ENCODE peak calls at places on chromosome 22, in four cellular contexts. R is psoas muscle, V is cardiac fibroblast, N is stomach. P is an unnamed sample.

GRCh38 chr22:26893034-26893710 is 235.8 kb downstream of the MIAT start:
- DNase-seq in R (no peak), V (no peak), N (no peak), P (no peak)

GRCh38 chr22:23769321-23769965 is 1.7 kb upstream of the CHCHD10 start:
- DNase-seq in R (no peak), V (no peak), N (no peak), P (no peak)

GRCh38 chr22:29073618-29074275 is 912 bp downstream of the KREMEN1 start:
- DNase-seq in R (peak), V (no peak), N (peak), P (peak)

GRCh38 chr22:27669798-27670599 is 131.6 kb downstream of the MN1 start:
- DNase-seq in R (no peak), V (peak), N (no peak), P (no peak)

GRCh38 chr22:27846248-27846760 is 44.7 kb upstream of the MN1 start:
- DNase-seq in R (no peak), V (no peak), N (no peak), P (no peak)

GRCh38 chr22:22745225-22746060 is 101.0 kb downstream of the GGTLC2 start:
- DNase-seq in R (no peak), V (peak), N (peak), P (no peak)

GRCh38 chr22:17994424-17995108 is 29.8 kb downstream of the MICAL3 start:
- DNase-seq in R (no peak), V (no peak), N (no peak), P (no peak)

GRCh38 chr22:20124083-20124787 is 7.2 kb upstream of the TRMT2A start:
- DNase-seq in R (no peak), V (no peak), N (no peak), P (no peak)

GRCh38 chr22:29259253-29259899 is 8.4 kb downstream of the RHBDD3 start:
- DNase-seq in R (no peak), V (no peak), N (no peak), P (no peak)

GRCh38 chr22:37259540-37260029 is 15.5 kb upstream of the RAC2 start:
- DNase-seq in R (no peak), V (peak), N (no peak), P (peak)

GRCh38 chr22:35842954-35843353 is 125.3 kb downstream of the APOL5 start:
- DNase-seq in R (no peak), V (peak), N (no peak), P (peak)

GRCh38 chr22:23401910-23402274 is 178.2 kb downstream of the IGLL1 start:
- DNase-seq in R (peak), V (no peak), N (no peak), P (no peak)

GRCh38 chr22:17117400-17117799 is 3.8 kb downstream of the TMEM121B start:
- DNase-seq in R (no peak), V (no peak), N (no peak), P (no peak)

DNA sequence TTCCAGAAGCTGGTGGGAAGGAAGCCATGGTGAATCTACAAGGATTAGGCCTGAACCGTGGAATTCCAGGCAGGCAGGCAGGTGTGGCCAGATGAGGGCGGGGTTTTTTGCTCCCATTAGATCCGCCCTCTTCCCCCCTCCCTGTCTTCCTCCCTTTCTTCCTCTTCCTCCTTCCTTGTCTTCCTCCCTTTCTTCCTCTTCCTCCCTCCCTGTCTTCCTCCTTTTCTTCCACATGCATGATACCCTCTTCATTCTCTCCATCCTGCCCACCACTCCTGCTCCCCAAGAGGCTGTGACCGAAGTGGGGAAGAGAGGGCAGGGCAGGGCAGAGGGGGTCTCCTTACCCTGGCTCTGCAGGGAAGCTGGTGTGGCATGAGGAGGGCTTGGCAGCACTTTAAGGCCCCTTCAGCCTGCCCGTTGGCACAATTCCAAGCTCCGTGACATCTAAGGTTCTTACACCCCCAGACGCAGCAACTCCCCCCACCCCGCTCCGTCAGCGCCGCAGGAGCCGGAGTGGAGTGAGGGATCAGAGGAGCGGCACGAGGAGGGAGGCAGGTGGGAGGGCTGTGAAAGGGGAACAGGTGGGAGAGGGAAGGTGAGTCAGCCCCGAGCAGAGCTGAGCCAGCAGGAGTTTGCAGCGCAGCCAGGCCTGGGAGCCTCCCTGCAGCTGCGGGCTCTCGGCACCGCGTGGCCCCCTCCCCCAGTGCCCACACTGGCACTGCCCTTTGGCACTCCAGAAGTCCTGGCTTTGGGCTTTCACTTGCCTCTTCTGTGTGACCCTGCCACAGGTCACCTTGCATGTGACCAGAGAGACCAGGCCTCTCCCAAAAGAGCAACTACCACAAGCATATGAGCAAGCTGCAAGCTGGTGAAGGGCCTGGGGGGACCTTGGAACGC is 32.1 kb downstream of the KCNJ4 start:
- DNase-seq in R (no peak), V (no peak), N (no peak), P (no peak)
- H3K4me3 ChIP-seq in R (no peak), V (no peak), N (no peak), P (no peak)

GRCh38 chr22:46051646-46052045 is 74.7 kb upstream of the WNT7B start:
- DNase-seq in R (peak), V (no peak), N (peak), P (no peak)

GRCh38 chr22:46053563-46054090 is 76.7 kb upstream of the WNT7B start:
- DNase-seq in R (peak), V (peak), N (peak), P (peak)

GRCh38 chr22:46052331-46052771 is 75.4 kb upstream of the WNT7B start:
- DNase-seq in R (peak), V (peak), N (peak), P (no peak)

GRCh38 chr22:46054091-46054877 is 77.3 kb upstream of the WNT7B start:
- DNase-seq in R (peak), V (peak), N (peak), P (peak)

DNA sequence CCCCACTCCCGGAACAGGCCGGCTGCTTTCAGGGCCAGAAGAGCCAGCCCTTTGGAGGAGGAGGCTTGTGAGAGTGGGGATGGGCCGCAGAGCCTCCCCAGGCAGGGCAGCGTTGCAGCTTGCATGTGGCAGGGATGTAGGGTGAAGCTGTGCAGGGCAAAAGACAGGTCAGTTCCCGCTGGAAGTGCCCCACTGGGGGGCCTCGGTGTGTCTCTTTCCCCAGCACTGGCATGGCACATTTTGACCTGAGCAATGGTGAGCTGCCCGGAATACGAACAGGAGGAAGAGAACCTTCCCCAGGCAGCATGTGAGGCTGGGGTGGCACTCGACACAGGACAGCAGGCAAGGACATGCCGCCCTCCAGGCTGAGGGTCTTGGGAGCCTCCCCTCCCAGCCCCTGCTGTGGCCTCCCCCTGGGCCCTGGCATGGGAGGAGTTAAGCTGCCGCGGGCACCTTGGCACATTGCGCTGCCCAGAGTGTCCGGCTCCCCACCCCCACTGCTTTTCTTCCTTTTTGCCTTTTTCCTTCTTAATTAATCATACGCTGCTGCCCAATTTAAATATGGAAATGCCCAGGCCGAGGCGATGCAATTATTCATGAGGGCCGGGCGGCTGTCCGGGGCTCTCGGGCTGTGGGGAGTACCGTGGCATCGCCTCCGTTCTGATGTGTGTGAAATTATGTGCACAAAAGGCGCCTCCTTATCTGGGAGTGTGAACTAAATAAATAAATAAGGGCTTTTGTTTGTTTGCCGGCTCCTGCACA is 76.0 kb upstream of the WNT7B start:
- DNase-seq in R (peak), V (peak), N (peak), P (peak)
- H3K4me3 ChIP-seq in R (peak), V (peak), N (peak), P (peak)

DNA sequence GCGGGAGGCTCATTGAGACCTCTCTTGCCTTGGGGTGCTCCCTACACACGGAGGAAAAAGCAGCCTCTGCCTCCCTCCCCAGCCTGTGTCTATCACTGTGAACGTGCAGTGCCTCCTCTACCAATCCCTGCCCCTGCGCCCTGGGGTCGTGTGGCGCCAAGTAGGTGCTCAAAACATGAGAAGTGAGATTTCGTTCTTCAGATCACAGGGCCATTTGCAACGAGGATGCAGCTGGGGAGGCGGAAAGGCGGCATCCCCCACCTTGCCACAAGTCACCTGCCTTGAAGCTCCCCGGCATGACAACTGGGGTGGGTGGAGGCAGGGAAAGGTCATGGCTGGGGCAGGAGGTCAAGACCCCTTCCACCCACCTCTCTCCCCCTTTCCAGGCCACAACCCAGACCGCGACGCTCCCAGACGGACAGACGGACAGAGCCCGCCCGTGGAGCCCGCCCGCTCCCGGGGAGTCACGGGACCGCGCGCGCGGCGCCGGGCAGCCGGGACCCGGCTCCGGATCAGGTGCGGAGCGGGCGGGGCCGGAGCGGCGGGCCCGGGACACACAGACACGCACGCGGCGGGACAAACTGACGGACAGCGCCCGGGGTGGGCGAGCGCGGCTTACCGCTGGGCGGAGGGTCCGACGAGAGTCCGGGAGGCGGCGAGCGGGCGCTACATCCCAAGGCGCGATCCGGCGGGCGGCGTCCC is 487 bp downstream of the KCNJ4 start:
- DNase-seq in R (no peak), V (no peak), N (no peak), P (no peak)
- H3K4me3 ChIP-seq in R (peak), V (no peak), N (peak), P (no peak)

DNA sequence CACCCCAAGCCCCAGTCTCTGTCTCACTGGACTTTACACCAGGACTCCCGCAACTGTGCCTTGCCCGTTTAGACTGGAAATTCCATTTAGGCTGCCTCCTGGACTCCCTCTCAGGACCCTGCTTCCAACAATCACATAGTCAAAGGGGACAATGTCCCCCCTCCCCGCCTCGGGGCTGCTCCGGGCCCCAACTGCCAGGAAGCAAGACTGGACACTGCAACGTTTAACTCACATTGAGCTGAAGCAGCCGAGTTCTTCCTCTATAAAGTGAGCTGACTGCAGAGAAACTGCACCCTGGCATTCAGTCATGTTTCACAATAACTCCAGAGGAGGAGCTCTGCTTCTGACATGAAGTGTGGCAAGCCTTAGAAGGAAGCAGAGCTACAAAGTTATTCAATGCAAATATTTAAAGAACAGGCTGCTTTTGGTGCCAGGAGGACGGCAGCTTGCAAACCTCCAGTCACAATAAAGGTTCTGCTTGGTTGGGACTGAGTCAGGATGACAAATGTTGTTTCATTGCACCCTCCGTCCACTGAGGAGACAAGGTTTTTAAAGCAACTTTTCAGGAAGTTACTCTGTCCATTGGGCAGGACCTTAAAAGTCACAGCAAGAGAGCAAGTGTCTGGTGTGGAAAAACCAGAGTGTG is 19.9 kb downstream of the PACSIN2 start:
- DNase-seq in R (peak), V (peak), N (peak), P (peak)
- H3K4me3 ChIP-seq in R (peak), V (peak), N (peak), P (peak)